ENCODE peak calls at places on chromosomes 16 and 17, in four cellular contexts. One of them, this sample, is unnamed.

GRCh38 chr17:82978354-82978753 is 101.1 kb upstream of the METRNL start:
- DNase-seq in left lung: no peak
- DNase-seq in lung: no peak
- DNase-seq in retinal pigment epithelial cell: no peak
- DNase-seq in this sample: no peak

GRCh38 chr16:46715769-46716305 is 26.4 kb downstream of the ORC6 start:
- DNase-seq in lung: no peak
- DNase-seq in left lung: no peak
- DNase-seq in retinal pigment epithelial cell: no peak
- DNase-seq in this sample: no peak

GRCh38 chr17:69447726-69448125 is 33.2 kb downstream of the MAP2K6 start:
- DNase-seq in retinal pigment epithelial cell: no peak
- DNase-seq in left lung: no peak
- DNase-seq in lung: no peak
- DNase-seq in this sample: no peak

GRCh38 chr17:68592667-68593330 is 8.4 kb downstream of the FAM20A start:
- DNase-seq in left lung: no peak
- DNase-seq in lung: no peak
- DNase-seq in retinal pigment epithelial cell: no peak
- DNase-seq in this sample: no peak

GRCh38 chr17:45784583-45785372 is 658 bp downstream of the CRHR1 start:
- DNase-seq in left lung: no peak
- DNase-seq in lung: no peak
- DNase-seq in retinal pigment epithelial cell: no peak
- DNase-seq in this sample: no peak

GRCh38 chr16:81485824-81486554 is 41.4 kb downstream of the CMIP start:
- DNase-seq in lung: no peak
- DNase-seq in left lung: no peak
- DNase-seq in retinal pigment epithelial cell: peak; percentile 98
- DNase-seq in this sample: no peak

GRCh38 chr16:17448640-17449638 is 21.8 kb downstream of the XYLT1 start:
- DNase-seq in left lung: peak; percentile 63
- DNase-seq in retinal pigment epithelial cell: no peak
- DNase-seq in lung: peak; percentile 36
- DNase-seq in this sample: no peak

GRCh38 chr16:75238132-75238852 is 13.1 kb downstream of the BCAR1 start:
- DNase-seq in lung: no peak
- DNase-seq in retinal pigment epithelial cell: peak; percentile 76
- DNase-seq in left lung: peak; percentile 77
- DNase-seq in this sample: peak; percentile 69

GRCh38 chr16:85270365-85270764 is 158.1 kb upstream of the CIBAR2 start:
- DNase-seq in left lung: no peak
- DNase-seq in retinal pigment epithelial cell: no peak
- DNase-seq in lung: no peak
- DNase-seq in this sample: no peak

GRCh38 chr17:45700171-45701090 is 83.7 kb upstream of the CRHR1 start:
- DNase-seq in retinal pigment epithelial cell: no peak
- DNase-seq in lung: no peak
- DNase-seq in left lung: no peak
- DNase-seq in this sample: no peak

GRCh38 chr17:44807817-44808155 is 22.3 kb downstream of the GJC1 start:
- DNase-seq in lung: no peak
- DNase-seq in left lung: no peak
- DNase-seq in retinal pigment epithelial cell: no peak
- DNase-seq in this sample: no peak

GRCh38 chr17:2094891-2095535 is 40.1 kb downstream of the HIC1 start:
- DNase-seq in lung: peak; percentile 78
- DNase-seq in retinal pigment epithelial cell: peak; percentile 27
- DNase-seq in left lung: peak; percentile 81
- DNase-seq in this sample: no peak

GRCh38 chr16:675884-676564 is 553 bp downstream of the RHBDL1 start:
- DNase-seq in lung: no peak
- DNase-seq in retinal pigment epithelial cell: no peak
- DNase-seq in left lung: no peak
- DNase-seq in this sample: no peak

GRCh38 chr17:54749157-54749556 is 151.5 kb upstream of the TOM1L1 start:
- DNase-seq in retinal pigment epithelial cell: no peak
- DNase-seq in lung: no peak
- DNase-seq in left lung: no peak
- DNase-seq in this sample: no peak

GRCh38 chr16:55914383-55914782 is 39.2 kb upstream of the CES5A start:
- DNase-seq in left lung: no peak
- DNase-seq in retinal pigment epithelial cell: no peak
- DNase-seq in lung: no peak
- DNase-seq in this sample: no peak

GRCh38 chr17:80696456-80696855 is 151.8 kb downstream of the RPTOR start:
- DNase-seq in retinal pigment epithelial cell: no peak
- DNase-seq in lung: no peak
- DNase-seq in left lung: no peak
- DNase-seq in this sample: no peak

GRCh38 chr17:1972429-1973160 is 52.5 kb downstream of the RTN4RL1 start:
- DNase-seq in left lung: peak; percentile 43
- DNase-seq in retinal pigment epithelial cell: no peak
- DNase-seq in lung: no peak
- DNase-seq in this sample: no peak

GRCh38 chr17:74179576-74179975 is 23.9 kb upstream of the RPL38 start:
- DNase-seq in retinal pigment epithelial cell: no peak
- DNase-seq in lung: no peak
- DNase-seq in left lung: no peak
- DNase-seq in this sample: no peak

GRCh38 chr17:75619506-75620431 is 13.5 kb upstream of the SMIM5 start:
- DNase-seq in retinal pigment epithelial cell: no peak
- DNase-seq in lung: no peak
- DNase-seq in left lung: no peak
- DNase-seq in this sample: no peak

GRCh38 chr17:56185491-56185890 is 32.2 kb downstream of the ANKFN1 start:
- DNase-seq in left lung: no peak
- DNase-seq in retinal pigment epithelial cell: no peak
- DNase-seq in lung: no peak
- DNase-seq in this sample: no peak

GRCh38 chr17:75589919-75590303 is 2.3 kb downstream of the MYO15B start:
- DNase-seq in lung: no peak
- DNase-seq in left lung: no peak
- DNase-seq in retinal pigment epithelial cell: no peak
- DNase-seq in this sample: no peak

GRCh38 chr17:1299729-1300579 is 20.5 kb downstream of the TRARG1 start:
- DNase-seq in retinal pigment epithelial cell: no peak
- DNase-seq in lung: no peak
- DNase-seq in left lung: no peak
- DNase-seq in this sample: no peak

GRCh38 chr16:30903002-30903401 is 6.6 kb downstream of the CTF1 start:
- DNase-seq in lung: no peak
- DNase-seq in left lung: no peak
- DNase-seq in retinal pigment epithelial cell: no peak
- DNase-seq in this sample: no peak

GRCh38 chr16:65106792-65107191 is 15.1 kb downstream of the CDH11 start:
- DNase-seq in lung: no peak
- DNase-seq in left lung: no peak
- DNase-seq in retinal pigment epithelial cell: no peak
- DNase-seq in this sample: no peak

GRCh38 chr17:42362245-42362961 is 25.8 kb downstream of the STAT3 start:
- DNase-seq in lung: no peak
- DNase-seq in retinal pigment epithelial cell: no peak
- DNase-seq in left lung: peak; percentile 58
- DNase-seq in this sample: no peak

GRCh38 chr16:1919680-1919998 is 1.4 kb upstream of the HS3ST6 start:
- DNase-seq in retinal pigment epithelial cell: no peak
- DNase-seq in lung: no peak
- DNase-seq in left lung: no peak
- DNase-seq in this sample: no peak

GRCh38 chr16:1917665-1918111 is 527 bp downstream of the HS3ST6 start:
- DNase-seq in left lung: no peak
- DNase-seq in retinal pigment epithelial cell: no peak
- DNase-seq in lung: no peak
- DNase-seq in this sample: no peak

GRCh38 chr16:1918312-1918889 is at the start of gene HS3ST6:
- DNase-seq in lung: no peak
- DNase-seq in left lung: no peak
- DNase-seq in retinal pigment epithelial cell: no peak
- DNase-seq in this sample: no peak

GRCh38 chr16:1920727-1921155 is 2.5 kb upstream of the HS3ST6 start:
- DNase-seq in lung: peak; percentile 40
- DNase-seq in retinal pigment epithelial cell: no peak
- DNase-seq in left lung: no peak
- DNase-seq in this sample: no peak

GRCh38 chr16:1918890-1919679 is 870 bp upstream of the HS3ST6 start:
- DNase-seq in retinal pigment epithelial cell: no peak
- DNase-seq in lung: no peak
- DNase-seq in left lung: no peak
- DNase-seq in this sample: no peak
- H3K4me3 ChIP-seq in retinal pigment epithelial cell: no peak overlapping the region
- H3K4me3 ChIP-seq in lung: no peak overlapping the region
- H3K4me3 ChIP-seq in left lung: no peak overlapping the region
- H3K4me3 ChIP-seq in this sample: no peak overlapping the region

GRCh38 chr16:12271006-12271405 is 294.5 kb downstream of the SNX29 start:
- DNase-seq in retinal pigment epithelial cell: no peak
- DNase-seq in left lung: no peak
- DNase-seq in lung: no peak
- DNase-seq in this sample: no peak
- TF ChIP-seq CTCF in retinal pigment epithelial cell: peak; percentile 49
- TF ChIP-seq CTCF in left lung: no peak
- TF ChIP-seq CTCF in lung: no peak
- TF ChIP-seq CTCF in this sample: peak; percentile 48

DNA sequence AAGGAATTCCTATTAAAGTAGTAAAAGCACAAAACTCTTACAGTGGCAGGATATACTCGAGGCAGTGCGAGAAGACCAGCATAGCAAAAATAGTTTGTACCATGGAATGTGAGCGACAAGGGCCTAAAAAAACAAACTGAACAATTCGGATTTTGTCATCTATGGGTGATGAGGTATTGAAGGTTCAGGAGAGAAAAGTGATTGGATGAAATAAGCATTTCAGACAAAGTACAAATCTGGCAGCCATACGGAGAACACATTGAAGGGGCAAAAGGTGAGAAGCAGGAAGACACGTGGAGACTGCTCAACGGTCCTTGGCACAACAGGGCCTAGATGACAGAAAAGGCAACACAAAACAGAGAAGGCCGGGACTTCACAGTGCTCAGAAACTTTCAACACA is 22.5 kb downstream of the MYH10 start:
- DNase-seq in left lung: no peak
- DNase-seq in lung: no peak
- DNase-seq in retinal pigment epithelial cell: no peak
- DNase-seq in this sample: no peak
- H3K4me3 ChIP-seq in left lung: no peak overlapping the region
- H3K4me3 ChIP-seq in lung: no peak overlapping the region
- H3K4me3 ChIP-seq in retinal pigment epithelial cell: no peak overlapping the region
- H3K4me3 ChIP-seq in this sample: no peak overlapping the region

GRCh38 chr16:61432421-61432820 is 603.8 kb downstream of the CDH8 start:
- DNase-seq in lung: no peak
- DNase-seq in left lung: no peak
- DNase-seq in retinal pigment epithelial cell: peak; percentile 4
- DNase-seq in this sample: no peak
- TF ChIP-seq CTCF in lung: no peak
- TF ChIP-seq CTCF in left lung: no peak
- TF ChIP-seq CTCF in retinal pigment epithelial cell: no peak
- TF ChIP-seq CTCF in this sample: no peak

GRCh38 chr17:72518810-72519597 is 398.2 kb downstream of the SOX9 start:
- DNase-seq in lung: no peak
- DNase-seq in left lung: no peak
- DNase-seq in retinal pigment epithelial cell: no peak
- DNase-seq in this sample: no peak
- H3K4me3 ChIP-seq in lung: no peak overlapping the region
- H3K4me3 ChIP-seq in left lung: no peak overlapping the region
- H3K4me3 ChIP-seq in retinal pigment epithelial cell: no peak overlapping the region
- H3K4me3 ChIP-seq in this sample: no peak overlapping the region

GRCh38 chr17:34958438-34958837 is 2.8 kb downstream of the CCT6B start:
- DNase-seq in left lung: no peak
- DNase-seq in lung: no peak
- DNase-seq in retinal pigment epithelial cell: no peak
- DNase-seq in this sample: no peak

DNA sequence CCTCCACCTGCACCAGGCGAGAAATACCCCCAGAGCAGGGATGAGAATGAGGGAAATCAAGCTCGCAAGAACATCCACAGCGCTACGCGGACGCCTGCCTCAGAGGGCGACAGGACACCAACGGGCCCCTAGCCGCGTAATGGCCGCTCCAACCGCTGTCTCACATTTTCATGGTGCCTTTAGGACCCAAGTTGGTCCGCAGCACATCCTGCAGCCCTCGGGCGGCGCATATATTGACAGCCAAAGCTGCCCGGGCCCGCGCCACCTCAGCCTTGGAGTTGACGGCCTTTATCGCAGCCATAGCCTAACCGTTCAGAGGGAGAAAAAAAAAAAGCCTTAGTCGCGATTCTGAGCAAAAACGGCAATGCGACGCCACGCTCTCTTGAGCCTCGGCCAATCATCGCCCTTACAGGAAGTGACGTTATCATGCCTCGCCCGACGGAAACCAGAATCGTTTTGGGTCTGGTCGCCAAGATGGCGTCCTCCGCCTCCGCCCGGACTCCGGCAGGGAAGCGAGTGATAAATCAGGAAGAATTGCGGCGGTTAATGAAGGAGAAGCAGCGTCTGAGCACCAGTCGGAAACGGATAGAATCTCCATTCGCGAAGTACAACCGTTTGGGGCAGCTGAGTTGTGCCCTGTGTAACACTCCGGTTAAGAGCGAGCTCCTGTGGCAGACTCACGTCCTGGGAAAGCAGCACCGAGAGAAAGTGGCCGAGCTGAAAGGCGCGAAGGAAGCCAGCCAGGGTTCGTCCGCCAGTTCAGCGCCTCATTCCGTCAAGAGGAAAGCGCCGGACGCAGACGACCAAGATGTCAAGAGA is at the start of the genes CCT6B and ZNF830:
- DNase-seq in left lung: peak; percentile 93
- DNase-seq in lung: peak; percentile 95
- DNase-seq in retinal pigment epithelial cell: peak; percentile 82
- DNase-seq in this sample: peak; percentile 71
- TF ChIP-seq CTCF in left lung: no peak
- TF ChIP-seq CTCF in lung: no peak
- TF ChIP-seq CTCF in retinal pigment epithelial cell: no peak
- TF ChIP-seq CTCF in this sample: no peak

GRCh38 chr16:89401641-89402445 is 88.5 kb downstream of the ANKRD11 start:
- DNase-seq in retinal pigment epithelial cell: no peak
- DNase-seq in left lung: no peak
- DNase-seq in lung: no peak
- DNase-seq in this sample: peak; percentile 34
- H3K4me3 ChIP-seq in retinal pigment epithelial cell: no peak overlapping the region
- H3K4me3 ChIP-seq in left lung: no peak overlapping the region
- H3K4me3 ChIP-seq in lung: no peak overlapping the region
- H3K4me3 ChIP-seq in this sample: peak overlapping the region; percentile 6

GRCh38 chr16:78244131-78244899 is 144.9 kb downstream of the WWOX start:
- DNase-seq in left lung: no peak
- DNase-seq in lung: no peak
- DNase-seq in retinal pigment epithelial cell: no peak
- DNase-seq in this sample: no peak

GRCh38 chr16:78249832-78250231 is 150.4 kb downstream of the WWOX start:
- DNase-seq in lung: no peak
- DNase-seq in retinal pigment epithelial cell: no peak
- DNase-seq in left lung: no peak
- DNase-seq in this sample: no peak

GRCh38 chr16:78251115-78251514 is 151.7 kb downstream of the WWOX start:
- DNase-seq in lung: no peak
- DNase-seq in left lung: no peak
- DNase-seq in retinal pigment epithelial cell: no peak
- DNase-seq in this sample: no peak

GRCh38 chr16:78252757-78253156 is 153.3 kb downstream of the WWOX start:
- DNase-seq in lung: no peak
- DNase-seq in left lung: no peak
- DNase-seq in retinal pigment epithelial cell: no peak
- DNase-seq in this sample: no peak

GRCh38 chr16:78249056-78249455 is 149.6 kb downstream of the WWOX start:
- DNase-seq in lung: peak; percentile 63
- DNase-seq in left lung: peak; percentile 65
- DNase-seq in retinal pigment epithelial cell: peak; percentile 27
- DNase-seq in this sample: no peak
- TF ChIP-seq CTCF in lung: no peak
- TF ChIP-seq CTCF in left lung: no peak
- TF ChIP-seq CTCF in retinal pigment epithelial cell: peak; percentile 39
- TF ChIP-seq CTCF in this sample: no peak

This sample was measured in AG04449.